ENCODE peak calls at places on chromosome 3, in four cellular contexts. D, V, S and C are unnamed samples.

GRCh38 chr3:9779721-9780450 is 10.1 kb upstream of the CAMK1 start:
- DNase-seq in D (no peak), V (no peak), S (peak), C (no peak)

GRCh38 chr3:4885322-4885721 is 93.9 kb upstream of the BHLHE40 start:
- DNase-seq in D (no peak), V (no peak), S (no peak), C (no peak)

GRCh38 chr3:86239956-86240355 is 751.0 kb downstream of the VGLL3 start:
- DNase-seq in D (no peak), V (no peak), S (no peak), C (no peak)

GRCh38 chr3:169581633-169582032 is 81.9 kb downstream of the MECOM start:
- DNase-seq in D (no peak), V (no peak), S (peak), C (no peak)

GRCh38 chr3:184581331-184582210 is 20.0 kb downstream of the EPHB3 start:
- DNase-seq in D (no peak), V (no peak), S (no peak), C (no peak)

GRCh38 chr3:8460050-8460708 is 41.4 kb upstream of the LMCD1 start:
- DNase-seq in D (no peak), V (no peak), S (no peak), C (no peak)

GRCh38 chr3:72234394-72234793 is 449.4 kb upstream of the PROK2 start:
- DNase-seq in D (no peak), V (no peak), S (no peak), C (no peak)

GRCh38 chr3:55441499-55441898 is 45.6 kb downstream of the WNT5A start:
- DNase-seq in D (no peak), V (no peak), S (no peak), C (no peak)

GRCh38 chr3:192915306-192915705 is 2.4 kb downstream of the MB21D2 start:
- DNase-seq in D (no peak), V (peak), S (no peak), C (peak)

GRCh38 chr3:190370369-190370768 is 17.6 kb upstream of the CLDN16 start:
- DNase-seq in D (no peak), V (no peak), S (no peak), C (no peak)

GRCh38 chr3:5476403-5476802 is 288.9 kb downstream of the EDEM1 start:
- DNase-seq in D (peak), V (no peak), S (no peak), C (no peak)

GRCh38 chr3:64939747-64940450 is 252.1 kb upstream of the ADAMTS9 start:
- DNase-seq in D (no peak), V (no peak), S (no peak), C (no peak)

GRCh38 chr3:15649831-15650230 is 48.3 kb downstream of the BTD start:
- DNase-seq in D (no peak), V (no peak), S (no peak), C (no peak)

GRCh38 chr3:71859128-71859519 is 74.2 kb upstream of the PROK2 start:
- DNase-seq in D (peak), V (peak), S (no peak), C (peak)

GRCh38 chr3:160169139-160169830 is 55.9 kb upstream of the C3orf80 start:
- DNase-seq in D (peak), V (no peak), S (no peak), C (no peak)

GRCh38 chr3:127953636-127954035 is 38.6 kb downstream of the KBTBD12 start:
- DNase-seq in D (no peak), V (no peak), S (no peak), C (no peak)

GRCh38 chr3:110157221-110157620 is 819.9 kb upstream of the DPPA4 start:
- DNase-seq in D (no peak), V (no peak), S (no peak), C (no peak)

GRCh38 chr3:13792512-13793347 is 87.1 kb downstream of the WNT7A start:
- DNase-seq in D (no peak), V (no peak), S (no peak), C (no peak)

GRCh38 chr3:87250009-87250408 is 22.9 kb downstream of the CHMP2B start:
- DNase-seq in D (no peak), V (no peak), S (no peak), C (no peak)

GRCh38 chr3:46981932-46982471 is 2.5 kb downstream of the NBEAL2 start:
- DNase-seq in D (no peak), V (no peak), S (no peak), C (no peak)

GRCh38 chr3:64049136-64049535 is 25.8 kb upstream of the PSMD6 start:
- DNase-seq in D (no peak), V (no peak), S (no peak), C (no peak)

GRCh38 chr3:181541414-181541813 is 170.3 kb upstream of the SOX2 start:
- DNase-seq in D (no peak), V (no peak), S (no peak), C (no peak)

GRCh38 chr3:66499881-66500574 is 794 bp downstream of the LRIG1 start:
- DNase-seq in D (no peak), V (no peak), S (no peak), C (no peak)

GRCh38 chr3:197787412-197787811 is 3.6 kb upstream of the LRCH3 start:
- DNase-seq in D (no peak), V (no peak), S (no peak), C (no peak)

GRCh38 chr3:53823026-53823955 is 22.9 kb downstream of the CHDH start:
- DNase-seq in D (no peak), V (no peak), S (no peak), C (no peak)

GRCh38 chr3:54358327-54358726 is 236.0 kb downstream of the CACNA2D3 start:
- DNase-seq in D (no peak), V (no peak), S (no peak), C (no peak)

GRCh38 chr3:57093489-57093888 is 33.0 kb downstream of the SPATA12 start:
- DNase-seq in D (no peak), V (no peak), S (no peak), C (no peak)

GRCh38 chr3:57094011-57094535 is 33.6 kb downstream of the SPATA12 start:
- DNase-seq in D (no peak), V (no peak), S (no peak), C (no peak)

GRCh38 chr3:57095361-57095760 is 34.9 kb downstream of the SPATA12 start:
- DNase-seq in D (no peak), V (no peak), S (no peak), C (no peak)

GRCh38 chr3:57091874-57092273 is 31.4 kb downstream of the SPATA12 start:
- DNase-seq in D (no peak), V (no peak), S (no peak), C (no peak)

DNA sequence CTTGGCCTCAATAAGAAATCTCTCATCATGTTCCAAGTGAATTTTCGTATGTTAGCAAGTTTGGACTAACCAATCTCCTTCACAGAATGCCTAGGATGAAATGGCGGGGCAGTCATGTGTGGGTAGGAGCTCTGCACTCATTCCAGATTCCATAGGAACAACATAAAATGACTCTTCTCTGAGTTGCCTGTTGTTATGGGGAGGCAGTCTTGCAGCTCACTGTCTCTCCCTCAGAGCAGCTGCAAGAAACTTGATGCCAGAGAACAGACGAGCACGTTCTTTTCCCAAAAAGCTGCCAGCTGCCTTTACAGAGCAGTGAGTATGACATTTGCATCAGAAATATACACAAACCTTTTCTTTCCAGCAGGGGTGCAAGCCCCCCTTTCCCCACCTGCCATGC is 34.1 kb downstream of the SPATA12 start:
- DNase-seq in D (no peak), V (no peak), S (no peak), C (no peak)
- TF ChIP-seq SP1 in D (no peak), V (no peak), S (no peak), C (no peak)

DNA sequence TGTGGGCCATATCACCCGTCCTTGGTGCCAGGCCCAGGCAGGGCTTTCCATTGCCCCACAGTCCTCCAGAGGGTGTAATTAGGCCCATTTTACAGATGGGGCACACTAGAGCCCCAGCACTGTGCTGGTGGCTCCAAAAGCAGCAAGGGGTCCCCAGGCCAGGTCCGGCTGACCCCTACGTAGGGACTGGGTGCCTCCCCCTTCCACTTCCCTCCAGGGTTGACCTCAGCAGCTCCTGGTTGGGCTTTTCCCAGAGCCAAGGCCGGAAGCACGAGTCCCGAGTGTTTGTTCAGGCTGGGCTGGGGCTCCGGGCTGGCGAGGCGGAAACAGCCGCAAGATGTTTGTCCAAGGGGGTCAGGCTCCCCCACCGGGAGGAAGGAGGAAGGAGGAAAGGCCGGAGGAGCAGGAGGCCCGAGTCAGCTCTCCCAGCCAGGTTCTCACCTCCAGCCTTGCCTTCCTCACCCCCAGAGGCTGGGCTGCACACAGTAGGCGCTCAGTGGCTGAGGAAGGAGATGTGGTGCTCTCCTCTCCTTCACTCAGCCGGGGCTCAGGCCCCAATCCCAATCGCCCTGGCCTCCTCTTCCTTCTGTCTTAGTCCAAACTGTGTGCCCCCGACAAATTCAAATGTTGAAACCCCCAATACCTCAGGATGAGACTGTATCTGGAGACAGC is 17.1 kb upstream of the PLXND1 start:
- DNase-seq in D (no peak), V (no peak), S (no peak), C (no peak)
- TF ChIP-seq BHLHE40 in D (no peak), V (no peak), S (no peak), C (no peak)

GRCh38 chr3:171028779-171029232 is 2.3 kb upstream of the SLC2A2 start:
- DNase-seq in D (no peak), V (no peak), S (no peak), C (no peak)
- TF ChIP-seq FOXM1 in D (no peak), V (no peak), S (no peak), C (no peak)

GRCh38 chr3:147341727-147342126 is 64.6 kb downstream of the ZIC4 start:
- DNase-seq in D (no peak), V (no peak), S (no peak), C (no peak)
- TF ChIP-seq SP1 in D (no peak), V (no peak), S (no peak), C (no peak)

GRCh38 chr3:195448205-195448875 is 5.5 kb upstream of the ACAP2 start:
- DNase-seq in D (no peak), V (no peak), S (no peak), C (no peak)
- TF ChIP-seq BHLHE40 in D (no peak), V (no peak), S (no peak), C (no peak)

GRCh38 chr3:49295489-49296058 is 18.5 kb upstream of the C3orf62 start:
- DNase-seq in D (peak), V (peak), S (no peak), C (peak)
- TF ChIP-seq FOXM1 in D (peak), V (no peak), S (no peak), C (peak)

DNA sequence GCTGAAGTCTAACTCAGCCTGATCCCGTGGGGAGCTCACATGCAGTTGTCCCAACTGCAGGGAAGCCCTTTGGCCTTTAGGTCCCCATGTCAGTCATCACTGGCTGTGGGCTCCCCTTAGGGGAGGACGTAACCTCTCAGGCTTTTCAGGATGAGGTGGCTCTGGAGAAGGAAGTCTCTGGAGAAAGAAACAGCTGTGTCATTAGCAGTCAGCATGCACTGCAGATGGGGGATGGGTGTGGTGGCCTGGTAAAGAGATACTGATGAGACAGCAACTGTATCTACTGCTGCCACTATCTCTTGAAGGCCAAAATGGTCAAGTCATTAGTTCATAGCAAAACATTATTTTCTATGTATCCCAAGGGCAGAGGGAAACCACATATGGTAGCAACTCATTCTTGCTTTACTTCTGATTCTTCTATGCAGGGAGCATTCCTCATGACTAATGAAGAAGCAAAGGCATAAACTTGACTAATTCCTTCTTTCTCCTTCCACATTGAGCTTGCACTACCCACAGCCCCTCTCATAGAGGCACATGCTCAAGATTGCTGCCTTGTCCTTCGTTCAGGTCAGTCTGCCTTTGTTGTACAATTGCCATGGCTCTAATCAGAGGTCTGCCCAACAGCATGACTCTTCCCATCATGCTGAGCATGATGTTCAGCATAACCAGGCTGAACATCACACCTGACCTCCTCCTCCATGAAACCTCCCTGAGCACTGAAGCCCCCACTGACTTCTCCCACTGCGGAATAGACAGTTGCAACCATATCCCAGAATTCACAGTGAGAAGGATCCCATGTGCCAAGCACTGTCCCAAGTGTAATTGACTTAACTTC is 47.8 kb upstream of the TMEM158 start:
- DNase-seq in D (peak), V (no peak), S (no peak), C (no peak)
- TF ChIP-seq SP1 in D (no peak), V (no peak), S (no peak), C (no peak)

GRCh38 chr3:187918081-187918644 is 172.9 kb upstream of the BCL6 start:
- DNase-seq in D (no peak), V (no peak), S (no peak), C (no peak)

GRCh38 chr3:187916072-187916471 is 170.8 kb upstream of the BCL6 start:
- DNase-seq in D (no peak), V (no peak), S (no peak), C (no peak)

GRCh38 chr3:187913617-187914033 is 168.4 kb upstream of the BCL6 start:
- DNase-seq in D (no peak), V (no peak), S (no peak), C (no peak)

GRCh38 chr3:187912007-187912406 is 166.7 kb upstream of the BCL6 start:
- DNase-seq in D (no peak), V (no peak), S (no peak), C (no peak)

DNA sequence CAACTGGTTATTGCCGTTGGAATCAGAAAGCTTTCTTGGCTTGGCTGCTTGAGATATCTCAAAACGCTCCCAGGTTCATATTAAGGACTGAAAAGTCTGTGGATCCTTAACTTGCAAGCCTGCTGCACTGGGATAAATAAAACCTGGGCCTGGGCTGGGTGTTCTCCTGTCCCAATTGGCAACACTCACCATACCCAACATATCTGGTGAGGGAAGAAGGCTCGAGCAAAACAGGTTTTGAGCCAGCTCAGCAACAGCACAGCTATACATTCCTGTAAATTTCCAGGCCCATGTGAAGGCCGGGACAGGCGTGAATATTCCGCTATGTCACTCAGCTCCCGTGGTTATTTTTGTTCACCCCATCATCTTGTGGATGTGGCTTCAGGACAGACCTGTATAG is 169.0 kb upstream of the BCL6 start:
- DNase-seq in D (no peak), V (peak), S (no peak), C (no peak)
- TF ChIP-seq BHLHE40 in D (no peak), V (no peak), S (no peak), C (no peak)